ENCODE peak calls at places on chromosome 19, in eight cellular contexts. G is uterus, X is stomach, C is IMR-90, V is body of pancreas, M is K562, I is ovary, R is breast epithelium. A is an unnamed sample. For H3K4me1, the result is how much of the 10 kb centered on the place peaks cover.

GRCh38 chr19:28289294-28290063 is 923.5 kb downstream of the UQCRFS1 start:
- DNase-seq in M (no peak), X (no peak), G (no peak), C (no peak), R (no peak), V (peak), I (no peak), A (no peak)

GRCh38 chr19:35351441-35352176 is 3.9 kb downstream of the FFAR1 start:
- DNase-seq in R (no peak), X (no peak), I (peak), G (no peak), C (no peak), V (no peak), M (peak), A (no peak)

GRCh38 chr19:43784251-43784980 is 3.6 kb upstream of the KCNN4 start:
- DNase-seq in R (peak), X (peak), I (no peak), V (no peak), M (peak), G (no peak), C (peak), A (peak)

GRCh38 chr19:44796701-44797115 is 12.2 kb upstream of the BCAM start:
- DNase-seq in I (no peak), M (no peak), X (peak), V (peak), C (peak), G (no peak), R (peak), A (no peak)

GRCh38 chr19:42325896-42326771 is 699 bp downstream of the MEGF8 start:
- DNase-seq in G (no peak), V (no peak), C (no peak), X (peak), I (peak), R (no peak), M (no peak), A (peak)

GRCh38 chr19:40771101-40771539 is 4.2 kb upstream of the MIA start:
- DNase-seq in M (no peak), I (no peak), X (no peak), V (no peak), R (no peak), G (no peak), C (no peak), A (no peak)

GRCh38 chr19:7550987-7551761 is 15.7 kb downstream of the PNPLA6 start:
- DNase-seq in G (peak), C (peak), X (peak), V (peak), R (peak), M (peak), I (peak), A (peak)

GRCh38 chr19:33052352-33052972 is 12.2 kb downstream of the RHPN2 start:
- DNase-seq in C (peak), M (no peak), I (no peak), G (peak), V (peak), R (no peak), X (peak), A (no peak)

GRCh38 chr19:32902448-32902847 is 32.9 kb upstream of the SLC7A9 start:
- DNase-seq in C (no peak), V (no peak), I (no peak), G (no peak), M (no peak), R (no peak), X (no peak), A (no peak)

GRCh38 chr19:6248341-6248740 is 31.4 kb downstream of the MLLT1 start:
- DNase-seq in C (no peak), V (no peak), I (no peak), M (no peak), R (no peak), X (no peak), G (no peak), A (no peak)

GRCh38 chr19:6417713-6418561 is 6.7 kb downstream of the KHSRP start:
- DNase-seq in M (no peak), V (peak), R (no peak), X (no peak), I (no peak), C (peak), G (peak), A (peak)

GRCh38 chr19:15381429-15381828 is 1.8 kb upstream of the AKAP8 start:
- DNase-seq in G (no peak), M (no peak), C (no peak), X (no peak), R (no peak), V (no peak), I (no peak), A (no peak)

GRCh38 chr19:44653977-44654784 is 10.5 kb downstream of the PVR start:
- DNase-seq in X (peak), C (peak), R (peak), G (peak), V (peak), I (peak), M (peak), A (peak)

GRCh38 chr19:29625316-29625715 is 19.2 kb downstream of the POP4 start:
- DNase-seq in C (no peak), V (peak), M (no peak), G (no peak), I (no peak), X (no peak), R (no peak), A (no peak)

GRCh38 chr19:44512326-44513298 is 12.3 kb upstream of the ZNF180 start:
- DNase-seq in V (no peak), R (no peak), I (no peak), M (peak), X (no peak), C (peak), G (no peak), A (no peak)

GRCh38 chr19:58584498-58585441 is 11.6 kb upstream of the MZF1 start:
- DNase-seq in C (no peak), V (no peak), I (peak), G (no peak), X (no peak), R (no peak), M (peak), A (peak)

GRCh38 chr19:27775395-27775794 is 1437.6 kb downstream of the UQCRFS1 start:
- DNase-seq in R (no peak), X (no peak), C (no peak), M (no peak), G (no peak), V (no peak), I (no peak), A (no peak)

GRCh38 chr19:51158474-51159129 is 16.5 kb downstream of the SIGLEC7 start:
- DNase-seq in M (peak), I (no peak), C (peak), V (peak), G (no peak), X (peak), R (peak), A (peak)

GRCh38 chr19:9054768-9055167 is 32.1 kb upstream of the OR1M1 start:
- DNase-seq in X (no peak), M (no peak), V (no peak), G (no peak), I (no peak), R (peak), C (no peak), A (no peak)

GRCh38 chr19:49473868-49474544 is at the start of gene FLT3LG:
- DNase-seq in V (peak), I (peak), X (peak), G (peak), M (peak), C (peak), R (peak), A (peak)

GRCh38 chr19:49474545-49474930 is 523 bp downstream of the FLT3LG start:
- DNase-seq in I (no peak), V (no peak), C (no peak), G (no peak), X (no peak), R (no peak), M (no peak), A (no peak)

GRCh38 chr19:49472936-49473335 is 1.1 kb upstream of the FLT3LG start:
- DNase-seq in C (no peak), V (no peak), X (no peak), I (no peak), R (no peak), M (no peak), G (no peak), A (no peak)

GRCh38 chr19:49475191-49475932 is 1.3 kb downstream of the FLT3LG start:
- DNase-seq in I (no peak), V (no peak), G (no peak), X (no peak), R (no peak), C (no peak), M (no peak), A (no peak)

DNA sequence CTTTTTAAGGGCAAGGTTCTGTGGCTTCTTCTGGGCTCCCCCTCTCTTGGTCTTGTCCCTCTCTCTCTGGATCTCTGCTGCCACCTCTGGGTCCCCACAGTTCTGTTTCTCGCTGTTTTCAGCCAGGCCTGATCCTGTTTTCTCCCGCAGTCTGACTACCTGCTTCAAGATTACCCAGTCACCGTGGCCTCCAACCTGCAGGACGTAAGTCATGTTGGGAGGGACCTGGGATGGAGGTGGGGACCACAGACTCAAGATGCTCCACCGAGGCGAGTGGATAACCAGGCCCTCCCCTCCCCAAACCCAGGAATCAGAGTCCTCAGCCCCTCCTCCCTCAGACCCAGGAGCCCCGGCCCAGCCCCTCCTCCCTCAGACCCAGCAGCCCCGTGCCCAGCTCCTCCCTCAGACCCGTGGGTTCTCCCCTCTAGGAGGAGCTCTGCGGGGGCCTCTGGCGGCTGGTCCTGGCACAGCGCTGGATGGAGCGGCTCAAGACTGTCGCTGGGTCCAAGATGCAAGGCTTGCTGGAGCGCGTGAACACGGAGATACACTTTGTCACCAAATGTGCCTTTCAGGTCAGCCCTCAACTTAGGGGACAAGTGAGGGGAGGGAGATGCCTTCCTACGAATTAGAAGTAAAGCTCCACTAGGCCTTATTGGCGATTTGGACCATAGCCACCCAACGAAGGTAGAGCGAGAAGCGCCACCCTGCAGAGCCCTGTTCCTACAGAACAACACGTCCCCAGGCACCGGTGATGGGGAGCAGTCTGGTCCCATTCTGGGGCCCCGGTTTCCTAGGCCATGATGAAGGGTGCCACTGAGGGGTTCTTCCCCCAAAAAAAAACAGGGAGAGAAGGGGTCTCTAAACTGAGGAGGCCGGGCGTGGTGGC is 2.2 kb downstream of the FLT3LG start:
- DNase-seq in G (no peak), C (no peak), V (no peak), I (peak), X (no peak), R (no peak), M (peak), A (no peak)
- H3K4me1 ChIP-seq in G (under half), C (under half), V (under half), I (under half), X (under half), R (under half), M (under half), A (under half)

GRCh38 chr19:46786236-46787039 is 2.0 kb downstream of the SLC1A5 start:
- DNase-seq in R (peak), C (peak), V (peak), I (peak), M (peak), X (peak), G (peak), A (peak)
- TF ChIP-seq POLR2A in R (peak), C (no peak), V (no peak), I (no peak), M (peak), X (no peak), G (peak), A (no peak)

GRCh38 chr19:954272-954671 is 28.4 kb downstream of the ARID3A start:
- DNase-seq in C (no peak), G (no peak), I (no peak), V (no peak), R (no peak), X (no peak), M (no peak), A (no peak)
- H3K4me1 ChIP-seq in C (under half), G (under half), I (under half), V (half or more), R (under half), X (under half), M (under half), A (under half)

DNA sequence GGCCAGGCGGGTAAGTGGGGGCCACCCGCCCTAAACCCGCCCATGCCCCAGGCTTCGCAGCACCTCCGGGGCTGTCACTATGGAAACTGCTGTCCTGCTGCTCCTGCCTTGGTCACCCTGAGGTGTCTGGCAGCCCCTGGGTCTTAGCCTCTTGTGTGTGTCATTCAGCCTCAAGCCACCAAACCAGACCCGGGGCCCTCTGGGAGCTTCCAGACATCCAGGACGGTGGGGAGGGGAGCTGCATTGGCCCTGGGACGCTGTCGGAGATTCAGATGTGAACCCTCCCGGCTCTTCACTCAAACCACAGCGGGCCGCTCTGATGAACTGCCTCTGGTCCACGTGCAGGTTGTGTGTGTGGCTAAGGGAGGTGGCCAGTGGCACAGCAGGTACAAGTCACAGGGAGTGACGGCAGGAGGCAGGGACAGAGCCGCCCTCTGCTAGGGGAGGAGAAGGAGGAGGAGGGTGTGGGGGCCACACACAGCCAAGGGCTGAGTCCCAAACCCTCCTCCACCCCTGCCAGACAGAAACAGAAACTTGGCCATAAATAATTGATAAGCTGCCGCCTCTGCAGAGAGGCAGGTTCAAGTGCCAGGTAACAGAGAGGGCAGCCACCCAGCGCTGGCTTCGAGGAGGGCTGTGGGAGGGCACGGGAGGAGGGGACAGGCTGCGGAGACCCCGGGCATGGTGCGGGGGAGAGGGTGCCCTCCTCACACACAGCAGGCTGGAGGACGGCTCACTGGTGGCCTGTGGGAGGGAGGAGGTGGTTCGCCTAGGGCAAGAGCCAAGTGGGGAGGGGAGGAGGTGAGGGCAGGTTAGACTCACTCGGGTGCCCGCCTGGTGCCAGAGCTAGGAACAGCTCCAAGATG is 8.0 kb downstream of the NANOS3 start:
- DNase-seq in G (no peak), I (no peak), R (peak), V (peak), M (no peak), X (peak), C (no peak), A (no peak)
- TF ChIP-seq POLR2A in G (no peak), I (no peak), R (no peak), V (peak), M (no peak), X (no peak), C (no peak), A (no peak)

GRCh38 chr19:1264801-1265610 is 4.1 kb upstream of the CIRBP start:
- DNase-seq in X (peak), R (peak), M (peak), C (peak), V (peak), I (peak), G (peak), A (peak)

GRCh38 chr19:1262687-1263123 is 6.4 kb upstream of the CIRBP start:
- DNase-seq in C (no peak), M (no peak), R (peak), G (peak), X (no peak), I (peak), V (no peak), A (no peak)

GRCh38 chr19:1261512-1261862 is 7.6 kb upstream of the CIRBP start:
- DNase-seq in C (no peak), I (peak), X (no peak), V (no peak), M (no peak), G (no peak), R (no peak), A (no peak)

GRCh38 chr19:1261863-1262686 is 7.1 kb upstream of the CIRBP start:
- DNase-seq in X (peak), V (peak), I (peak), R (peak), C (peak), G (peak), M (no peak), A (peak)

GRCh38 chr19:1263198-1263597 is 5.9 kb upstream of the CIRBP start:
- DNase-seq in G (no peak), M (no peak), R (no peak), C (no peak), X (no peak), I (no peak), V (no peak), A (no peak)
- H3K4me1 ChIP-seq in G (half or more), M (half or more), R (half or more), C (under half), X (half or more), I (under half), V (half or more), A (half or more)

GRCh38 chr19:53086949-53087348 is 16.3 kb downstream of the ZNF160 start:
- DNase-seq in C (peak), R (peak), X (no peak), M (no peak), I (peak), V (peak), G (peak), A (peak)
- TF ChIP-seq POLR2A in C (no peak), R (no peak), X (no peak), M (no peak), I (no peak), V (no peak), G (no peak), A (no peak)

GRCh38 chr19:2089727-2090053 is 6.4 kb downstream of the MOB3A start:
- DNase-seq in X (no peak), V (no peak), G (no peak), C (no peak), I (no peak), M (no peak), R (no peak), A (no peak)
- H3K4me1 ChIP-seq in X (half or more), V (under half), G (under half), C (under half), I (under half), M (under half), R (under half), A (half or more)

GRCh38 chr19:1905071-1905862 is at the start of the genes ADAT3 and SCAMP4:
- DNase-seq in G (peak), V (peak), R (peak), M (peak), I (peak), X (peak), C (peak), A (peak)
- TF ChIP-seq POLR2A in G (peak), V (peak), R (peak), M (peak), I (peak), X (peak), C (peak), A (peak)

DNA sequence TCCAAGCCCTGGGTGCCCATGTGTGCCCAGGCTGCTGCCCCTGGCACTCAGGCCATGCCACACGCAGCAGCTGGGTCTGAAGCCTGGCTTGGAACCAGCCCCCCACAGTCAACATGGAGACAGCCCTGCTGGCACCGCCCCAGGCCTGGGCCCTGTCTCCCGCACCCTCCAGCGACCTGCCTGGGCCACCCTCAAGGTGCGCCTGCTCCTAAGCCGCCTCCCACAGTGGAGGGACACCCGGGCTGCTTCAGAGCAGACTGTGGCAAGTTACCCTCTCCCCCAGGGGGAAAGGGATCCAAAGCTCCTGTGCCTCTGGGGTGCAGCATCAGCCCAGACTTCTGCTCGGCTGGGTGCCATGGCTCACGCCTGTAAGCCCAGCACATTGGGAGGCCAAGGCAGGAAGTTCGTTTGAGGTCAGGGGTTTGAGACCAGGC is 15.8 kb downstream of the ELL start:
- DNase-seq in M (no peak), X (no peak), I (no peak), R (no peak), G (no peak), V (peak), C (no peak), A (no peak)
- H3K4me1 ChIP-seq in M (under half), X (half or more), I (half or more), R (under half), G (under half), V (half or more), C (under half), A (half or more)